ENCODE peak calls at places on chromosome 4, in seven cellular contexts. Z, B, T, N, O, G and X are unnamed samples.

GRCh38 chr4:10578027-10578426 is 106.5 kb downstream of the CLNK start:
- DNase-seq in Z (no peak), B (no peak), T (no peak), N (no peak), O (no peak), G (no peak), X (no peak)

GRCh38 chr4:129839687-129840086 is 743.7 kb downstream of the C4orf33 start:
- DNase-seq in Z (no peak), B (no peak), T (peak; percentile 37), N (peak; percentile 7), O (no peak), G (no peak), X (no peak)

GRCh38 chr4:58732973-58733372 is 1622.8 kb upstream of the IGFBP7 start:
- DNase-seq in Z (no peak), B (no peak), T (peak; percentile 15), N (no peak), O (no peak), G (no peak), X (no peak)

GRCh38 chr4:123259676-123260428 is 136.7 kb upstream of the SPRY1 start:
- DNase-seq in Z (no peak), B (no peak), T (no peak), N (no peak), O (no peak), G (no peak), X (no peak)

GRCh38 chr4:88673886-88674285 is 23.7 kb downstream of the NAP1L5 start:
- DNase-seq in Z (no peak), B (no peak), T (no peak), N (no peak), O (no peak), G (no peak), X (no peak)

GRCh38 chr4:5963611-5964010 is 54.6 kb downstream of the C4orf50 start:
- DNase-seq in Z (no peak), B (no peak), T (no peak), N (no peak), O (no peak), G (no peak), X (peak; percentile 36)

GRCh38 chr4:34850983-34851382 is 1393.3 kb downstream of the ARAP2 start:
- DNase-seq in Z (no peak), B (no peak), T (no peak), N (peak; percentile 30), O (no peak), G (no peak), X (no peak)

GRCh38 chr4:148029781-148030180 is 297.9 kb downstream of the ARHGAP10 start:
- DNase-seq in Z (no peak), B (no peak), T (no peak), N (no peak), O (no peak), G (no peak), X (no peak)

GRCh38 chr4:176268963-176269362 is at the start of gene ASB5:
- DNase-seq in Z (no peak), B (no peak), T (no peak), N (peak; percentile 47), O (peak; percentile 96), G (no peak), X (no peak)

GRCh38 chr4:143700060-143700419 is 435 bp downstream of the FREM3 start:
- DNase-seq in Z (no peak), B (no peak), T (no peak), N (peak; percentile 13), O (no peak), G (no peak), X (no peak)

GRCh38 chr4:142347241-142347640 is 498.9 kb downstream of the INPP4B start:
- DNase-seq in Z (no peak), B (no peak), T (peak; percentile 48), N (peak; percentile 64), O (no peak), G (no peak), X (no peak)

GRCh38 chr4:129950217-129950616 is 854.3 kb downstream of the C4orf33 start:
- DNase-seq in Z (no peak), B (no peak), T (no peak), N (no peak), O (no peak), G (no peak), X (no peak)